ENCODE peak calls at places on chromosomes 16 and 17, in four cellular contexts. A, Z, Y and C are unnamed samples.

GRCh38 chr17:41329279-41329925 is 13.9 kb upstream of the KRTAP17-1 start:
- ATAC-seq in A (peak), Z (peak), Y (no peak), C (no peak)

GRCh38 chr16:83899272-83899897 is 470 bp downstream of the MLYCD start:
- ATAC-seq in A (peak), Z (peak), Y (peak), C (peak)

GRCh38 chr17:45172232-45172540 is 10.5 kb downstream of the HEXIM2 start:
- ATAC-seq in A (no peak), Z (peak), Y (no peak), C (no peak)

GRCh38 chr16:30838876-30839471 is 52.0 kb upstream of the ZNF629 start:
- ATAC-seq in A (peak), Z (peak), Y (no peak), C (no peak)

GRCh38 chr17:73349138-73349537 is 37.3 kb upstream of the CDC42EP4 start:
- ATAC-seq in A (peak), Z (peak), Y (no peak), C (peak)

GRCh38 chr17:48724241-48725004 is 1.4 kb downstream of the PRAC2 start:
- ATAC-seq in A (peak), Z (peak), Y (peak), C (peak)

GRCh38 chr17:39146273-39146672 is 5.2 kb downstream of the PLXDC1 start:
- ATAC-seq in A (no peak), Z (no peak), Y (no peak), C (no peak)

GRCh38 chr16:68907297-68907999 is 64.1 kb downstream of the TANGO6 start:
- ATAC-seq in A (no peak), Z (no peak), Y (no peak), C (no peak)

GRCh38 chr17:30116345-30116660 is 313 bp upstream of the NSRP1 start:
- ATAC-seq in A (no peak), Z (peak), Y (no peak), C (no peak)

GRCh38 chr16:12675852-12676251 is 127.8 kb downstream of the CPPED1 start:
- ATAC-seq in A (no peak), Z (no peak), Y (no peak), C (no peak)

GRCh38 chr17:35548978-35549377 is 11.5 kb upstream of the SLFN12L start:
- ATAC-seq in A (no peak), Z (no peak), Y (no peak), C (no peak)

GRCh38 chr16:64925166-64925565 is 196.7 kb downstream of the CDH11 start:
- ATAC-seq in A (no peak), Z (no peak), Y (no peak), C (no peak)

GRCh38 chr17:20306924-20307323 is 160.4 kb downstream of the LGALS9B start:
- ATAC-seq in A (no peak), Z (no peak), Y (no peak), C (no peak)

GRCh38 chr17:65039349-65039988 is 17.1 kb downstream of the GNA13 start:
- ATAC-seq in A (peak), Z (no peak), Y (no peak), C (no peak)

GRCh38 chr17:71937914-71938313 is 182.9 kb upstream of the SOX9 start:
- ATAC-seq in A (no peak), Z (no peak), Y (no peak), C (no peak)

GRCh38 chr17:57572062-57572461 is 173.0 kb downstream of the CCDC182 start:
- ATAC-seq in A (no peak), Z (no peak), Y (no peak), C (no peak)

DNA sequence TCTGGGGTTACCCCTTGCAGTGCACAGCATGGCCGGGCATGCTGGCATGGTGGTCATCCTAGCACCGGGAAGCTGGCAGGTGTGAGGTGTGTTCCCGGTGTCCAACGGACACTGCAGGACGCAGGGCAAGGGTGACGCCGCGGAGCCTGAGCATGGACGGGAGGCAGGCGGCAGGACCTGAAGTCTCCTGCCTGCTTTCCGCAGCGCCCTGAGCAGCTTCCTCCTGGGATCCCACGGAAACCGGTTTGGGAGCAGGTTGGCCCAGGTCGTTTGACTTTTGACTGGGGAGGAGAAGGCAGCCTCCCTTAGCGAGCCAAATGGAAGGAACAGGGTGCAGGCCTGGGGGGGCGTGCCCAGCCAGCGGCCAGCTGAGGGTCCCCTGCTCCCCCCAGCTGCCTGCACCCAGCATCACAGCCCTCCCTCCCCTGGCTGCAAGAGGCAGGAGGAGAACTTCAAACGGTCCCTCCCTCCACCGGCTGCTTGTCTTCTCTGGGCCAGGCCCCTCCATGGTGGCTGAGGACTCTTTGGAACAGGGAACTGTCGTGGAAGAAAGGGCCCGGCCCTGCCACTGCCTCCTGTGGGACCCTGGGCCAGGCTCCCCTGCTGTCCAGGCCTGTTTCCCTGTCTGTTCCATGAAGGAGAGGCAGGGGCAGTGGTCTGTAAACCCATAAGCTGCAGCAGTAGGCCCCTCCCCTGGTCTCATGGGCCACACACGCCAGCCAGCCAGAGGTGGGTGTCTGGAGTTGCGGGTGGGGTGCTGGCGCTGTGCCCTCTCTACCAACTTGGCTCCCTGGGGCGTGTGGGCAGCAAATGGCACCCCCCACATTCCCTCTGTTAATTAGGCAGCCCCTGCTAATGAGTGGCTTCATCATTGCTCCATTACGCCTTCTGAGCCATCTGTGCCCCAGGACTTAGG is 7.9 kb upstream of the ADGRG1 start:
- ATAC-seq in A (no peak), Z (no peak), Y (peak), C (no peak)
- TF ChIP-seq EP300 in A (no peak), Z (no peak), Y (no peak), C (no peak)

GRCh38 chr16:3879258-3879886 is 1.1 kb downstream of the CREBBP start:
- ATAC-seq in A (peak), Z (peak), Y (no peak), C (peak)

GRCh38 chr16:3879887-3880564 is 487 bp downstream of the CREBBP start:
- ATAC-seq in A (peak), Z (peak), Y (peak), C (peak)

GRCh38 chr16:3881499-3881995 is 1.0 kb upstream of the CREBBP start:
- ATAC-seq in A (no peak), Z (no peak), Y (no peak), C (no peak)

GRCh38 chr16:3882531-3882930 is 2.0 kb upstream of the CREBBP start:
- ATAC-seq in A (no peak), Z (no peak), Y (no peak), C (no peak)

DNA sequence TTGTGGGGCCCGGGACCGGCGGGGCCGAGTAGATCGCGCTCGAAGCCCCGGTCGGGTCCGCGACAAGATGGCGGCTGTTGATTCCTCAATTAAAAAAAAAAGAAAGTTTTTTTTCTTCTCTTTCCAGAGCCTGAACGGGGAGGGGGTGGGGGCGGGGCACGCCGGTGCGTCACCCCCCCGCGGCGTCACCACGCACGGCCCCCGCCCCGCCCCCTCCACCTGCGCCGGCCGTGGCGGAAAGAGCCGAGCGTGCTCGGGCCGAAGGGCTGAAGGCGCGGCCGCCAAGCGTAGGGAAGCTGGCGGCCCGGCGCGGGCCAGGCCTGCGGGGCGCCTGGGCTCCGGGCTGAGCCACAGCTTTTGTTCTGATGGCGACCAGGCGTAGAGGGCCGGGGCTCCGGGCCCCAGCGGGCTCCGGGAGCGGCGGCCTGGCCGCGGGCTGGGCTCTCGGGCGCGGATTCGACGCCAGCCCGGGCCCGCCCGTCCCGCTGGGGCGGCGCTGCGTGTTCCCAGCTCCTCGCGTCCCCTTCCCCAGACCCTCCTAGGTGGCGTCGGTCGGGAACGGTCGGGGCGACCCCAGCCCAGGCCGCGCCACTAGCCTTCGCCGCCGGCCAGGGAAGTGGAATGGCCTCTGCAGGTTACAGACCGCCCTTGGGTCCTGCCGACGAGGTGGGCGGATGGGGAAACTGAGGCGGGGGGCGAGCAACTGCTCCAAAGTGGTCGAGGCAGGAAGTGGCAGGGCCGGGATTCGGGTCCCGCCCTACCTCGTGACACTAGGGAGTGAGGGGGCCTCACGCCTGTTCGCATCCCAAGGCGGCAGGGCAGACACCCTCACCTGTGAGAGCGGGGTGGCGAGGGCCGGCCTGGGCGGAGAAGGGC is at the start of gene CREBBP:
- ATAC-seq in A (peak), Z (peak), Y (peak), C (peak)
- TF ChIP-seq EP300 in A (no peak), Z (no peak), Y (no peak), C (no peak)

DNA sequence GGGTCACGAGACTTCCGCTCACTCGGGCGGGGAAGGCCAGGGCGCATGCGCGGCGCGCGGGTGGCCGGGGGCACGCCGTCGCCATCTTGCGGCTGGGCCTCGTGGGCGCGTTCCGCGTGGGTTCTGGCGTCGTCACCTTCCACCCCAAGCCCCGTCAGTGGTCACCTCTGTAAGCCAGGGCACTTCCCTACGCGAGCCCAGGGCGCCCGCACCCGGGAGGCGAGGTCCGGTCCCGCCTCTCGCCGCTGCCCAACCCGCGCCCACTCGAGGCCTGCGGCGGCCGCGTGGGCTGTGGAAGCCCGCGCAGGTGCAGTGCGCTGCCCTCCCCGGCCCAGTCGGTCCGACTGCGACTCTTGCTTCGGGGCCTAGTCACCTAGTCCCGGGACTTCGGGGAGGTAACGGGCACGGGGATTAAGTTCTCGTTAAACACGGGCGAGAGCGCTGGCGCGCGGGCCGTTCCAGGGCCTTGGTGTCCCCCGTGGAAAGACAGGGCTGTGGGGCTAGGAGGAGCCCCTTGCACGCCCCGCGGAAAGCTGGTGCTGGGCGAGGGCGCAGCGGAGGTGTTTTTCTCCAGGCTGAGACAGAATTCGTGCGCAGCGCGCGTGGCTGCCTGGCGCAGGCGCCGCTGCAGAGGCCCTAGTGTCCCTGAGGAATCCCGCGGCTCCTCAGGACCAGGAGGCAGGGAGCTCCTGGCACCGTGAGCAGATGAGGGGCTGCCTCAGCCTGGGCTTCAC is 417 bp upstream of the ARHGDIA start:
- ATAC-seq in A (peak), Z (no peak), Y (peak), C (peak)
- TF ChIP-seq EP300 in A (no peak), Z (no peak), Y (no peak), C (no peak)

DNA sequence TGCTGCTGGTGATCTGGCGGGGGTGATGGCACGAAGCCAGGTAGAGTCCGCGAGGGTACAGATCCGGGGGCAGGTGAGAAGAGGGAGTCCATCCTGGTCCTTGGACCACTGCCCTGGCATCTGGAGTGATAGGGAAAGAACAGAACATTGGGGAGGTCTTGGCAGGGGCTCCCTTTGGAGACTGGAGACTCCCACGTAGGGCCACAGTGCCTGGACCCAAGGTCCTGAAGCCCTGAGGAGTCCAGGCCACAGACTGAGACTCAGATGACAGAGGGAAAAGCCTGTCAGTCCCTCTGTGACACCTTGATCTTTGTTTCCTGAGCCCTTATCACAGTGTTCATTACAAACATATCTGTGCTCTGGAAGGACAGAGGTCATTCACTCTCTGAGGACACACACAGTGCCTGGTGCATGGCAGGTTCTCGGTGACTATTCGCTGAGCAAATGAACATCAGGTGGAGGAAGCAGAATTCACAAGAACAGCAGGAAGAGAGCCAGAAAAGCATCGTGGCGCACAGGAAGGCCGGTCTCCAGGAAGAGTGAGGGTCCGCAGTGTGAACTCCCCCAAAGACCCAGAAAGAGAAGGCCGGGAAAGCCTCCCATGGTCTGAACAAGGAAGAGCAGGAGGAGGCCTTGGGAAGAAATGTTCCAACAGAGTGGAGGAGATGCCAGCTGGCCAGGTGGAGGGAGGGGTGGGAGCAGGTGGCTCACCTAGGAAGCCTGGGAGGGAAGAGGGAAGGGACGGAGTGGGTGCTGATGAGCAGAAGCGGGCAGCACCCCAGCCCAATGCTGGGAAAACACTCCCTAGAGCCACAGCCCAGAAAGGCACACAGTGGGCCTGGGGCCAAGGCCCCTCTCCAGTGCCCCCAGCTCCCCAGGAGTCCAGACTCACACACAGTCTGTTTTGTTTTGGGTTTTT is 20.5 kb downstream of the PEMT start:
- ATAC-seq in A (no peak), Z (no peak), Y (no peak), C (no peak)
- TF ChIP-seq EP300 in A (no peak), Z (no peak), Y (no peak), C (no peak)

GRCh38 chr17:7685533-7686220 is 1.6 kb downstream of the TP53 start:
- ATAC-seq in A (peak), Z (peak), Y (peak), C (peak)
- TF ChIP-seq EP300 in A (peak), Z (no peak), Y (no peak), C (no peak)

GRCh38 chr17:17206149-17206912 is at the start of gene PLD6:
- ATAC-seq in A (peak), Z (peak), Y (peak), C (peak)
- TF ChIP-seq EP300 in A (no peak), Z (no peak), Y (no peak), C (no peak)

GRCh38 chr16:2753523-2754020 is 1.1 kb downstream of the SRRM2 start:
- ATAC-seq in A (no peak), Z (no peak), Y (no peak), C (no peak)

GRCh38 chr16:2749936-2750335 is 2.5 kb upstream of the SRRM2 start:
- ATAC-seq in A (no peak), Z (no peak), Y (no peak), C (no peak)

GRCh38 chr16:2751577-2752034 is 832 bp upstream of the SRRM2 start:
- ATAC-seq in A (peak), Z (no peak), Y (no peak), C (no peak)

GRCh38 chr16:2752850-2753522 is 548 bp downstream of the SRRM2 start:
- ATAC-seq in A (peak), Z (peak), Y (peak), C (peak)

DNA sequence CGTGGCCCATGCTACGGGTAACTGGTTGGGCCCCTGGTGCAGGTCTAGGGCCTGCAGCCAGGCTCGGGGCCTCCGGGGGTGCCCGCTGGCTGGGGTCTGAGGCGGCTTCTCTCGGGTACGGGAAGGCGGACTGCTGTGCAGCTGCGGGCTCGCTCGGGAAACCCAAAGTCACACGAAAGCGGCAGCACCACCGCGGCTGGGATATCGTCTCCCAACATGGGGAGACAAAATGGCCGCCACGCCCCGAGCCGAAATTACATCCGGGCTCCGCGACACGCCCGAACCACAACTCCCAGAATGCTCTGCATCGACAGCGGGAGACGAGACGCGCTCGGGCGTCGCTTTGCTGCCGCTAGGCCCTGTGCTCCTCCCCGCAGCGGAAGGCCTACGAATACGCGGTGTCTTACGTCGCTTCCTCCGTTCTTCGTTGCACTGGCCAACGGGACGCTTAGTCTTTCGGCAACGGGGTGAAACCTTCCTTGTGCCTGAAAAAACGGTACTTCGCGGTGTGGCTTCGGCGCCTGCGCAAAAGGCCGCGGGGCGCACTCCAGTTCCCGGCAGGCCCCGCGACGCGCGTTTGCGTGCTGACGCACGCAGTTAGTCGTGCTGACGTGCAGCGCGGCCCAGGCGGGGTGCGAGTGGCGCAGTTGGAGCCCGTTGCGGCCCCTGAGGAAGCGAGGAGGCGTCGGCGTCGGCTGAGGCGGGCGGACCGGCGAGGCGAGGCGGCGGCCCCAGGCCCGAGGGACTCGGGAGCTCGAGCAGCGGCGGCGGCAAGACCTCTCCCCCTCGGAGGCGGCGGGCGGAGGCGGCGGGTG is at the start of gene SRRM2:
- ATAC-seq in A (peak), Z (peak), Y (peak), C (peak)
- TF ChIP-seq EP300 in A (no peak), Z (no peak), Y (no peak), C (no peak)

GRCh38 chr16:82085380-82085779 is 50.3 kb downstream of the HSD17B2 start:
- ATAC-seq in A (no peak), Z (no peak), Y (no peak), C (no peak)
- TF ChIP-seq EP300 in A (no peak), Z (no peak), Y (no peak), C (no peak)